ENCODE peak calls at places on chromosome 6, in five cellular contexts. T, G, D, S and N are unnamed samples.

GRCh38 chr6:141398954-141399353 is 733.8 kb upstream of the GJE1 start:
- DNase-seq in T (no peak), G (no peak), D (no peak), S (no peak), N (no peak)

GRCh38 chr6:3205913-3206312 is 21.5 kb downstream of the TUBB2B start:
- DNase-seq in T (peak), G (no peak), D (no peak), S (no peak), N (no peak)

GRCh38 chr6:140897349-140897748 is 1235.4 kb upstream of the GJE1 start:
- DNase-seq in T (no peak), G (no peak), D (no peak), S (no peak), N (no peak)

GRCh38 chr6:40022867-40023266 is 88.6 kb upstream of the MOCS1 start:
- DNase-seq in T (no peak), G (no peak), D (no peak), S (no peak), N (no peak)

GRCh38 chr6:18742406-18742805 is 355.3 kb downstream of the RNF144B start:
- DNase-seq in T (no peak), G (no peak), D (no peak), S (no peak), N (no peak)

GRCh38 chr6:39669943-39670342 is 55.3 kb downstream of the KIF6 start:
- DNase-seq in T (no peak), G (no peak), D (no peak), S (no peak), N (no peak)

GRCh38 chr6:123803456-123803861 is 206 bp upstream of the NKAIN2 start:
- DNase-seq in T (peak), G (no peak), D (peak), S (no peak), N (no peak)

GRCh38 chr6:39191236-39191930 is 37.9 kb downstream of the KCNK5 start:
- DNase-seq in T (no peak), G (no peak), D (no peak), S (no peak), N (no peak)

GRCh38 chr6:27279513-27280063 is 32.1 kb downstream of the PRSS16 start:
- DNase-seq in T (no peak), G (no peak), D (peak), S (no peak), N (no peak)

GRCh38 chr6:78844899-78845298 is 22.5 kb upstream of the IRAK1BP1 start:
- DNase-seq in T (no peak), G (no peak), D (peak), S (no peak), N (no peak)

GRCh38 chr6:104682722-104683643 is 176.7 kb downstream of the HACE1 start:
- DNase-seq in T (peak), G (peak), D (peak), S (peak), N (peak)

GRCh38 chr6:142885182-142885867 is 59.7 kb downstream of the HIVEP2 start:
- DNase-seq in T (peak), G (peak), D (no peak), S (peak), N (peak)

GRCh38 chr6:26172496-26172958 is 85.3 kb downstream of the HFE start:
- DNase-seq in T (no peak), G (peak), D (peak), S (peak), N (peak)

GRCh38 chr6:24100336-24100735 is 25.7 kb upstream of the NRSN1 start:
- DNase-seq in T (no peak), G (no peak), D (peak), S (no peak), N (no peak)

GRCh38 chr6:113015249-113015648 is 668.1 kb downstream of the RFPL4B start:
- DNase-seq in T (no peak), G (no peak), D (no peak), S (no peak), N (no peak)